ENCODE peak calls at places on chromosomes 7 and 10, in eight cellular contexts. C is epithelial cell of proximal tubule; I is WERI-Rb-1; L is CD8-positive, alpha-beta T cell; M is BJ; X is endothelial cell of umbilical vein; A is SK-N-SH; Z is RWPE1. Q is an unnamed sample.

GRCh38 chr7:143882020-143882610 is 19.9 kb downstream of the TCAF1 start:
- DNase-seq in L (no peak), A (peak; percentile 81), X (peak; percentile 26), M (no peak), Z (no peak), C (no peak), I (peak; percentile 72), Q (no peak)

GRCh38 chr10:22427890-22428571 is 82.7 kb downstream of the SPAG6 start:
- DNase-seq in M (peak; percentile 87), A (peak; percentile 72), Z (peak; percentile 93), X (peak; percentile 77), I (peak; percentile 33), C (peak; percentile 81), L (no peak), Q (peak; percentile 49)

GRCh38 chr10:3484306-3485187 is 300.5 kb downstream of the KLF6 start:
- DNase-seq in M (no peak), I (no peak), C (no peak), L (no peak), A (no peak), X (no peak), Z (no peak), Q (no peak)

GRCh38 chr10:70931168-70931805 is 42.9 kb upstream of the PCBD1 start:
- DNase-seq in X (no peak), C (peak; percentile 66), I (no peak), L (no peak), Z (peak; percentile 80), A (no peak), M (no peak), Q (peak; percentile 80)

GRCh38 chr10:122001698-122002097 is 12.7 kb downstream of the TACC2 start:
- DNase-seq in C (no peak), Z (no peak), L (no peak), X (no peak), I (no peak), A (no peak), M (no peak), Q (no peak)

GRCh38 chr10:132788180-132788830 is 2.4 kb upstream of the NKX6-2 start:
- DNase-seq in L (no peak), Z (peak; percentile 42), A (peak; percentile 76), I (peak; percentile 53), C (no peak), M (no peak), X (no peak), Q (no peak)

GRCh38 chr7:31550432-31550831 is 36.5 kb downstream of the ITPRID1 start:
- DNase-seq in I (no peak), L (no peak), Z (no peak), A (no peak), C (no peak), X (no peak), M (no peak), Q (no peak)

GRCh38 chr7:15085361-15085760 is 182.8 kb upstream of the DGKB start:
- DNase-seq in A (no peak), Z (no peak), C (peak; percentile 67), X (no peak), I (no peak), L (no peak), M (peak; percentile 49), Q (no peak)

GRCh38 chr10:125105856-125106255 is 54.5 kb downstream of the CTBP2 start:
- DNase-seq in A (no peak), Z (no peak), C (no peak), L (no peak), M (no peak), X (no peak), I (no peak), Q (no peak)

GRCh38 chr10:109187677-109188076 is 735.6 kb downstream of the XPNPEP1 start:
- DNase-seq in M (no peak), I (no peak), L (no peak), A (no peak), C (no peak), Z (no peak), X (no peak), Q (no peak)

GRCh38 chr7:98647326-98647725 is 30.2 kb downstream of the NPTX2 start:
- DNase-seq in I (no peak), L (no peak), Z (no peak), X (no peak), M (no peak), C (no peak), A (no peak), Q (no peak)

GRCh38 chr10:26378763-26379361 is 59.3 kb upstream of the APBB1IP start:
- DNase-seq in C (no peak), Z (no peak), L (no peak), A (no peak), X (no peak), I (no peak), M (no peak), Q (no peak)

GRCh38 chr7:157658851-157659412 is 322.1 kb downstream of the DNAJB6 start:
- DNase-seq in X (no peak), C (no peak), L (no peak), I (peak; percentile 5), A (peak; percentile 62), M (no peak), Z (no peak), Q (no peak)

GRCh38 chr10:72563327-72563932 is 62.4 kb downstream of the MICU1 start:
- DNase-seq in C (no peak), A (no peak), I (no peak), X (peak; percentile 25), L (no peak), Z (no peak), M (no peak), Q (no peak)

GRCh38 chr10:4725917-4726606 is 99.9 kb upstream of the AKR1E2 start:
- DNase-seq in C (peak; percentile 52), L (no peak), Z (peak; percentile 60), X (peak; percentile 93), I (no peak), M (peak; percentile 78), A (no peak), Q (peak; percentile 75)

GRCh38 chr10:102919237-102919959 is 1.3 kb downstream of the CNNM2 start:
- DNase-seq in M (no peak), I (no peak), C (no peak), Z (peak; percentile 13), A (peak; percentile 38), X (peak; percentile 4), L (no peak), Q (no peak)
- TF ChIP-seq CTCF in M (no peak), I (no peak), C (no peak), Z (no peak), A (no peak), X (no peak), L (no peak), Q (no peak)

GRCh38 chr7:45867471-45867870 is 5.4 kb downstream of the CCDC201 start:
- DNase-seq in L (no peak), A (no peak), Z (no peak), I (no peak), M (no peak), C (no peak), X (no peak), Q (no peak)

GRCh38 chr7:45869426-45869825 is 3.5 kb downstream of the CCDC201 start:
- DNase-seq in A (no peak), L (no peak), I (no peak), Z (no peak), C (no peak), X (no peak), M (peak; percentile 19), Q (no peak)

GRCh38 chr7:45865594-45866410 is 7.1 kb downstream of the CCDC201 start:
- DNase-seq in L (no peak), A (no peak), M (no peak), C (no peak), X (no peak), Z (no peak), I (no peak), Q (no peak)

GRCh38 chr7:45863715-45864114 is 9.2 kb downstream of the CCDC201 start:
- DNase-seq in C (no peak), M (no peak), A (no peak), X (no peak), I (peak; percentile 57), Z (no peak), L (no peak), Q (no peak)
- TF ChIP-seq CTCF in C (peak; percentile 28), M (peak; percentile 23), A (peak; percentile 44), X (peak; percentile 20), I (peak; percentile 84), Z (no peak), L (no peak), Q (peak; percentile 15)

GRCh38 chr7:138459300-138460175 is 521 bp upstream of the TRIM24 start:
- DNase-seq in A (no peak), Z (no peak), X (peak; percentile 99), M (peak; percentile 88), L (peak; percentile 98), C (peak; percentile 87), I (peak; percentile 97), Q (peak; percentile 82)
- TF ChIP-seq CTCF in A (peak; percentile 51), Z (no peak), X (no peak), M (peak; percentile 18), L (no peak), C (peak; percentile 11), I (no peak), Q (no peak)

GRCh38 chr10:12717981-12718707 is 283.4 kb downstream of the CCDC3 start:
- DNase-seq in L (no peak), Z (peak; percentile 73), M (no peak), A (no peak), C (no peak), X (no peak), I (no peak), Q (no peak)
- TF ChIP-seq CTCF in L (no peak), Z (peak; percentile 42), M (no peak), A (peak; percentile 22), C (peak; percentile 44), X (no peak), I (peak; percentile 3), Q (peak; percentile 17)

GRCh38 chr10:78664929-78665525 is 403.7 kb upstream of the ZMIZ1 start:
- DNase-seq in L (no peak), M (no peak), Z (no peak), X (peak; percentile 41), C (no peak), I (peak; percentile 39), A (no peak), Q (no peak)
- TF ChIP-seq CTCF in L (peak; percentile 25), M (peak; percentile 45), Z (no peak), X (peak; percentile 36), C (peak; percentile 61), I (peak; percentile 56), A (peak; percentile 52), Q (peak; percentile 48)

DNA sequence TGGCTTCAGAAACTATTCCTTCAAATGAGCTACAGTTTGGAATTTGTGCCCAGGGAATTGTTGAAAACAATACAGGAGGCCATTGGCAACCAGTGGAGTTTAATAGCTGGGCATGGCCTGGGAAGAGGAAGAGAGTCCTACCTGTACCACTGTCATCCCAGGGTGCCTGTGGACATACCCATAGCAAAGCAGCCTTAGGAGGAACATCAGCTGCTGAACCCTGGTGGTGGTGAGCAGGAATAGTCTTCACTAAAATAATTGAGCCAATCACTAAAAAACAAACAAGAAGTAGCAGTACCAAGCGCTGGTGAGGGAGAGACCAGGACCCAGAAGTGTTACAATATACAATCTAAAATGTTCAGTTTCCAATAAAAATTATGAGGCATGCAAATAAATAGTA is 14.5 kb downstream of the IGFBP1 start:
- DNase-seq in A (no peak), C (no peak), X (no peak), M (no peak), L (no peak), Z (no peak), I (no peak), Q (no peak)
- TF ChIP-seq CTCF in A (peak; percentile 13), C (peak; percentile 23), X (no peak), M (no peak), L (no peak), Z (no peak), I (no peak), Q (no peak)